ENCODE peak calls at places on chromosomes 3 and 15, in six cellular contexts. B is EL; U is GOT3; Z is T-helper 1 cell; H is thoracic aorta; E is activated gamma-delta T cell treated with anti-CD3 and anti-CD28 coated beads, Interleukin-2, amount 50 U/mL, for 16 hours. M is an unnamed sample.
A peak's percentile ranks its signal among the peaks of the same experiment; 100 is the strongest.

GRCh38 chr15:48424076-48424475 is 92.8 kb downstream of the DUT start:
- DNase-seq in B (peak; percentile 87), U (no peak), Z (peak; percentile 3), H (no peak), E (no peak), M (no peak)

GRCh38 chr3:126616931-126617330 is 38.0 kb downstream of the TXNRD3 start:
- DNase-seq in B (peak; percentile 27), U (no peak), Z (no peak), H (no peak), E (no peak), M (peak; percentile 18)

GRCh38 chr3:127762077-127762786 is 60.1 kb downstream of the MGLL start:
- DNase-seq in B (no peak), U (no peak), Z (peak; percentile 14), H (no peak), E (no peak), M (no peak)

GRCh38 chr3:46903341-46904302 is 26.1 kb downstream of the PTH1R start:
- DNase-seq in B (peak; percentile 84), U (no peak), Z (no peak), H (no peak), E (no peak), M (peak; percentile 35)

GRCh38 chr3:16300881-16301359 is 35.9 kb downstream of the OXNAD1 start:
- DNase-seq in B (no peak), U (no peak), Z (peak; percentile 85), H (no peak), E (peak; percentile 35), M (no peak)

GRCh38 chr15:75884041-75884440 is 19.6 kb upstream of the FBXO22 start:
- DNase-seq in B (peak; percentile 29), U (no peak), Z (no peak), H (no peak), E (no peak), M (peak; percentile 57)

GRCh38 chr3:195868866-195869412 is 39.4 kb downstream of the TNK2 start:
- DNase-seq in B (no peak), U (no peak), Z (no peak), H (no peak), E (no peak), M (no peak)

GRCh38 chr3:122533931-122534334 is 19.2 kb upstream of the KPNA1 start:
- DNase-seq in B (peak; percentile 92), U (no peak), Z (peak; percentile 89), H (no peak), E (no peak), M (peak; percentile 75)

GRCh38 chr3:66812126-66812525 is 186.0 kb upstream of the KBTBD8 start:
- DNase-seq in B (no peak), U (no peak), Z (no peak), H (no peak), E (no peak), M (peak; percentile 78)

GRCh38 chr3:66572938-66573710 is 72.3 kb upstream of the LRIG1 start:
- DNase-seq in B (no peak), U (no peak), Z (no peak), H (no peak), E (no peak), M (no peak)

GRCh38 chr3:187291512-187292132 is at the start of gene MASP1:
- DNase-seq in B (peak; percentile 52), U (no peak), Z (no peak), H (no peak), E (no peak), M (no peak)

GRCh38 chr15:59622289-59622688 is 10.7 kb downstream of the GCNT3 start:
- DNase-seq in B (peak; percentile 63), U (peak; percentile 8), Z (peak; percentile 57), H (no peak), E (peak; percentile 4), M (peak; percentile 72)

GRCh38 chr3:113783463-113783862 is 36.6 kb downstream of the ATP6V1A start:
- DNase-seq in B (peak; percentile 93), U (no peak), Z (no peak), H (no peak), E (no peak), M (peak; percentile 96)

GRCh38 chr3:177615015-177615414 is 417.7 kb upstream of the TBL1XR1 start:
- DNase-seq in B (peak; percentile 70), U (no peak), Z (no peak), H (no peak), E (no peak), M (peak; percentile 79)

GRCh38 chr3:195105389-195105788 is 165.6 kb downstream of the XXYLT1 start:
- DNase-seq in B (no peak), U (no peak), Z (no peak), H (no peak), E (no peak), M (no peak)

GRCh38 chr15:39232512-39232911 is 348.4 kb upstream of the THBS1 start:
- DNase-seq in B (peak; percentile 96), U (no peak), Z (no peak), H (no peak), E (no peak), M (peak; percentile 90)

GRCh38 chr3:170522171-170522570 is 63.7 kb downstream of the SLC7A14 start:
- DNase-seq in B (no peak), U (no peak), Z (no peak), H (no peak), E (no peak), M (no peak)

GRCh38 chr15:71387825-71388224 is 272.6 kb downstream of the THSD4 start:
- DNase-seq in B (no peak), U (no peak), Z (no peak), H (no peak), E (no peak), M (no peak)

GRCh38 chr15:53378096-53378620 is 381.3 kb downstream of the WDR72 start:
- DNase-seq in B (no peak), U (no peak), Z (no peak), H (no peak), E (no peak), M (no peak)

GRCh38 chr3:164608554-164609276 is 469.6 kb downstream of the SI start:
- DNase-seq in B (no peak), U (no peak), Z (no peak), H (no peak), E (no peak), M (no peak)

GRCh38 chr3:14462738-14463137 is 60.3 kb downstream of the SLC6A6 start:
- DNase-seq in B (no peak), U (no peak), Z (no peak), H (no peak), E (no peak), M (no peak)

GRCh38 chr3:171428321-171428787 is 31.9 kb downstream of the TNIK start:
- DNase-seq in B (no peak), U (no peak), Z (no peak), H (no peak), E (no peak), M (no peak)

GRCh38 chr15:29278436-29279099 is 8.9 kb upstream of the NSMCE3 start:
- DNase-seq in B (peak; percentile 95), U (peak; percentile 4), Z (no peak), H (no peak), E (no peak), M (peak; percentile 94)

GRCh38 chr3:31871939-31872507 is 109.0 kb downstream of the OSBPL10 start:
- DNase-seq in B (no peak), U (no peak), Z (no peak), H (no peak), E (no peak), M (no peak)

GRCh38 chr15:70512772-70513362 is 250.5 kb downstream of the UACA start:
- DNase-seq in B (peak; percentile 62), U (no peak), Z (peak; percentile 76), H (no peak), E (peak; percentile 33), M (peak; percentile 67)

GRCh38 chr15:93071469-93071891 is 17.5 kb downstream of the RGMA start:
- DNase-seq in B (no peak), U (no peak), Z (no peak), H (no peak), E (no peak), M (no peak)

M was measured in HCEC 1CT.